ENCODE peak calls at places on chromosomes 4 and X, in five cellular contexts. M is NCI-H774, U is NCI-H345, J is fibroblast of gingiva, D is non-pigmented ciliary epithelial cell. Q is an unnamed sample.

GRCh38 chr4:101018836-101019235 is 328.5 kb downstream of the PPP3CA start:
- DNase-seq in M (no peak), U (no peak), J (no peak), D (no peak), Q (no peak)

GRCh38 chrX:39201305-39201990 is 400.2 kb downstream of the MID1IP1 start:
- DNase-seq in M (no peak), U (no peak), J (no peak), D (peak; percentile 17), Q (no peak)

GRCh38 chr4:185587444-185588161 is 52.3 kb upstream of the PDLIM3 start:
- DNase-seq in M (no peak), U (no peak), J (no peak), D (no peak), Q (no peak)

GRCh38 chrX:5681159-5681558 is 547.5 kb downstream of the NLGN4X start:
- DNase-seq in M (no peak), U (no peak), J (no peak), D (no peak), Q (no peak)

GRCh38 chr4:173257732-173258717 is 76.1 kb downstream of the HMGB2 start:
- DNase-seq in M (no peak), U (peak; percentile 55), J (peak; percentile 55), D (no peak), Q (peak; percentile 47)

GRCh38 chr4:88522702-88523324 is 763 bp downstream of the PYURF start:
- DNase-seq in M (no peak), U (peak; percentile 14), J (peak; percentile 49), D (no peak), Q (no peak)

GRCh38 chrX:145506225-145506624 is 258.9 kb downstream of the SPANXN1 start:
- DNase-seq in M (no peak), U (no peak), J (no peak), D (no peak), Q (no peak)

GRCh38 chrX:53440631-53441517 is 6.7 kb upstream of the HSD17B10 start:
- DNase-seq in M (no peak), U (peak; percentile 52), J (peak; percentile 63), D (no peak), Q (no peak)

GRCh38 chrX:23557070-23557469 is 110.2 kb upstream of the PRDX4 start:
- DNase-seq in M (no peak), U (no peak), J (no peak), D (no peak), Q (no peak)

GRCh38 chrX:133956570-133957340 is 28.6 kb downstream of the GPC3 start:
- DNase-seq in M (no peak), U (no peak), J (no peak), D (no peak), Q (no peak)

GRCh38 chrX:68098431-68098830 is 334.9 kb downstream of the OPHN1 start:
- DNase-seq in M (no peak), U (no peak), J (no peak), D (no peak), Q (no peak)

GRCh38 chr4:109735566-109736454 is 5.9 kb upstream of the PLA2G12A start:
- DNase-seq in M (no peak), U (no peak), J (no peak), D (no peak), Q (no peak)

GRCh38 chr4:123819362-123820035 is 422.9 kb downstream of the SPRY1 start:
- DNase-seq in M (no peak), U (no peak), J (peak; percentile 52), D (no peak), Q (no peak)

GRCh38 chr4:138868562-138868961 is 147.0 kb upstream of the NOCT start:
- DNase-seq in M (no peak), U (no peak), J (no peak), D (no peak), Q (no peak)

GRCh38 chrX:132037479-132037993 is 14.4 kb downstream of the STK26 start:
- DNase-seq in M (no peak), U (no peak), J (no peak), D (no peak), Q (no peak)

GRCh38 chr4:2800691-2801596 is 8.1 kb downstream of the SH3BP2 start:
- DNase-seq in M (no peak), U (no peak), J (peak; percentile 61), D (no peak), Q (no peak)

GRCh38 chr4:7798215-7798995 is 141.3 kb downstream of the AFAP1 start:
- DNase-seq in M (no peak), U (no peak), J (peak; percentile 21), D (no peak), Q (no peak)

GRCh38 chrX:27815209-27815608 is 7.4 kb downstream of the MAGEB10 start:
- DNase-seq in M (no peak), U (no peak), J (no peak), D (peak; percentile 27), Q (no peak)

GRCh38 chr4:181688886-181689285 is 554.3 kb upstream of the TENM3 start:
- DNase-seq in M (no peak), U (no peak), J (no peak), D (no peak), Q (no peak)

GRCh38 chr4:77927991-77928925 is 65.6 kb downstream of the MRPL1 start:
- DNase-seq in M (peak; percentile 31), U (peak; percentile 83), J (peak; percentile 47), D (no peak), Q (no peak)

GRCh38 chr4:189113389-189113888 is 827.2 kb upstream of the FRG1 start:
- DNase-seq in M (no peak), U (no peak), J (no peak), D (no peak), Q (no peak)

Q was measured in NCI-H2029 treated with DMSO at 0.1 percent for 48 hours.